ENCODE peak calls at places on chromosomes 1 and 21, in seven cellular contexts. One of them, this sample, is unnamed.

GRCh38 chr1:21647431-21648373 is 21.5 kb downstream of the RAP1GAP start:
- DNase-seq in endodermal cell: peak
- DNase-seq in neural progenitor cell: peak
- DNase-seq in fibroblast of lung: peak
- DNase-seq in astrocyte: peak
- DNase-seq in IMR-90: peak
- DNase-seq in keratinocyte: no peak
- DNase-seq in this sample: peak

GRCh38 chr1:54161495-54162168 is 8.8 kb upstream of the CDCP2 start:
- DNase-seq in endodermal cell: no peak
- DNase-seq in neural progenitor cell: no peak
- DNase-seq in fibroblast of lung: no peak
- DNase-seq in astrocyte: no peak
- DNase-seq in IMR-90: no peak
- DNase-seq in keratinocyte: no peak
- DNase-seq in this sample: no peak

GRCh38 chr1:170145061-170145460 is 698 bp upstream of the NTMT2 start:
- DNase-seq in endodermal cell: no peak
- DNase-seq in neural progenitor cell: no peak
- DNase-seq in fibroblast of lung: no peak
- DNase-seq in astrocyte: no peak
- DNase-seq in IMR-90: no peak
- DNase-seq in keratinocyte: no peak
- DNase-seq in this sample: no peak

GRCh38 chr1:59703226-59703917 is 111.4 kb upstream of the HOOK1 start:
- DNase-seq in endodermal cell: no peak
- DNase-seq in neural progenitor cell: no peak
- DNase-seq in fibroblast of lung: peak
- DNase-seq in astrocyte: peak
- DNase-seq in IMR-90: no peak
- DNase-seq in keratinocyte: no peak
- DNase-seq in this sample: peak

GRCh38 chr1:92481598-92482403 is 4.9 kb downstream of the GFI1 start:
- DNase-seq in endodermal cell: peak
- DNase-seq in neural progenitor cell: peak
- DNase-seq in fibroblast of lung: no peak
- DNase-seq in astrocyte: no peak
- DNase-seq in IMR-90: no peak
- DNase-seq in keratinocyte: no peak
- DNase-seq in this sample: peak

GRCh38 chr1:162145280-162145965 is 75.9 kb downstream of the NOS1AP start:
- DNase-seq in endodermal cell: peak
- DNase-seq in neural progenitor cell: peak
- DNase-seq in fibroblast of lung: peak
- DNase-seq in astrocyte: peak
- DNase-seq in IMR-90: no peak
- DNase-seq in keratinocyte: no peak
- DNase-seq in this sample: no peak

GRCh38 chr1:40362699-40363098 is 10.8 kb upstream of the SMAP2 start:
- DNase-seq in endodermal cell: no peak
- DNase-seq in neural progenitor cell: no peak
- DNase-seq in fibroblast of lung: peak
- DNase-seq in astrocyte: peak
- DNase-seq in IMR-90: peak
- DNase-seq in keratinocyte: no peak
- DNase-seq in this sample: no peak

GRCh38 chr1:39701092-39701460 is 9.8 kb upstream of the HPCAL4 start:
- DNase-seq in endodermal cell: peak
- DNase-seq in neural progenitor cell: no peak
- DNase-seq in fibroblast of lung: peak
- DNase-seq in astrocyte: peak
- DNase-seq in IMR-90: peak
- DNase-seq in keratinocyte: no peak
- DNase-seq in this sample: peak

GRCh38 chr1:199009447-199009846 is 370.6 kb downstream of the PTPRC start:
- DNase-seq in endodermal cell: no peak
- DNase-seq in neural progenitor cell: no peak
- DNase-seq in fibroblast of lung: no peak
- DNase-seq in astrocyte: no peak
- DNase-seq in IMR-90: no peak
- DNase-seq in keratinocyte: no peak
- DNase-seq in this sample: no peak

GRCh38 chr1:116268211-116268610 is 104.8 kb upstream of the ATP1A1 start:
- DNase-seq in endodermal cell: no peak
- DNase-seq in neural progenitor cell: no peak
- DNase-seq in fibroblast of lung: no peak
- DNase-seq in astrocyte: no peak
- DNase-seq in IMR-90: no peak
- DNase-seq in keratinocyte: peak
- DNase-seq in this sample: peak

GRCh38 chr1:39142394-39143060 is 62.0 kb upstream of the MACF1 start:
- DNase-seq in endodermal cell: peak
- DNase-seq in neural progenitor cell: peak
- DNase-seq in fibroblast of lung: peak
- DNase-seq in astrocyte: peak
- DNase-seq in IMR-90: no peak
- DNase-seq in keratinocyte: peak
- DNase-seq in this sample: peak

GRCh38 chr1:22611530-22611947 is 24.9 kb upstream of the C1QA start:
- DNase-seq in endodermal cell: peak
- DNase-seq in neural progenitor cell: peak
- DNase-seq in fibroblast of lung: peak
- DNase-seq in astrocyte: peak
- DNase-seq in IMR-90: peak
- DNase-seq in keratinocyte: peak
- DNase-seq in this sample: peak

GRCh38 chr1:26614655-26615411 is 81.0 kb upstream of the ARID1A start:
- DNase-seq in endodermal cell: no peak
- DNase-seq in neural progenitor cell: no peak
- DNase-seq in fibroblast of lung: no peak
- DNase-seq in astrocyte: no peak
- DNase-seq in IMR-90: no peak
- DNase-seq in keratinocyte: no peak
- DNase-seq in this sample: no peak

GRCh38 chr21:44891631-44892031 is 18.1 kb upstream of the PTTG1IP start:
- DNase-seq in endodermal cell: no peak
- DNase-seq in neural progenitor cell: no peak
- DNase-seq in fibroblast of lung: no peak
- DNase-seq in astrocyte: no peak
- DNase-seq in IMR-90: no peak
- DNase-seq in keratinocyte: no peak
- DNase-seq in this sample: no peak

GRCh38 chr21:33794586-33794985 is 121.0 kb downstream of the ATP5PO start:
- DNase-seq in endodermal cell: peak
- DNase-seq in neural progenitor cell: peak
- DNase-seq in fibroblast of lung: no peak
- DNase-seq in astrocyte: no peak
- DNase-seq in IMR-90: no peak
- DNase-seq in keratinocyte: no peak
- DNase-seq in this sample: no peak

GRCh38 chr1:64051801-64052200 is 151.6 kb upstream of the UBE2U start:
- DNase-seq in endodermal cell: no peak
- DNase-seq in neural progenitor cell: no peak
- DNase-seq in fibroblast of lung: peak
- DNase-seq in astrocyte: no peak
- DNase-seq in IMR-90: no peak
- DNase-seq in keratinocyte: no peak
- DNase-seq in this sample: no peak

GRCh38 chr1:166164995-166165660 is 1.7 kb downstream of the FAM78B start:
- DNase-seq in endodermal cell: peak
- DNase-seq in neural progenitor cell: peak
- DNase-seq in fibroblast of lung: peak
- DNase-seq in astrocyte: peak
- DNase-seq in IMR-90: peak
- DNase-seq in keratinocyte: no peak
- DNase-seq in this sample: peak

GRCh38 chr1:211247921-211248320 is 11.2 kb upstream of the RCOR3 start:
- DNase-seq in endodermal cell: peak
- DNase-seq in neural progenitor cell: peak
- DNase-seq in fibroblast of lung: peak
- DNase-seq in astrocyte: no peak
- DNase-seq in IMR-90: no peak
- DNase-seq in keratinocyte: no peak
- DNase-seq in this sample: peak

GRCh38 chr1:246364415-246364941 is 142.6 kb downstream of the SMYD3 start:
- DNase-seq in endodermal cell: no peak
- DNase-seq in neural progenitor cell: no peak
- DNase-seq in fibroblast of lung: peak
- DNase-seq in astrocyte: no peak
- DNase-seq in IMR-90: no peak
- DNase-seq in keratinocyte: no peak
- DNase-seq in this sample: no peak

GRCh38 chr1:32303997-32304622 is 12.2 kb downstream of the HDAC1 start:
- DNase-seq in endodermal cell: no peak
- DNase-seq in neural progenitor cell: no peak
- DNase-seq in fibroblast of lung: peak
- DNase-seq in astrocyte: peak
- DNase-seq in IMR-90: peak
- DNase-seq in keratinocyte: no peak
- DNase-seq in this sample: peak

GRCh38 chr1:86169625-86170024 is 13.1 kb upstream of the COL24A1 start:
- DNase-seq in endodermal cell: no peak
- DNase-seq in neural progenitor cell: no peak
- DNase-seq in fibroblast of lung: no peak
- DNase-seq in astrocyte: no peak
- DNase-seq in IMR-90: peak
- DNase-seq in keratinocyte: no peak
- DNase-seq in this sample: peak

GRCh38 chr1:218717611-218718010 is 372.5 kb downstream of the TGFB2 start:
- DNase-seq in endodermal cell: no peak
- DNase-seq in neural progenitor cell: no peak
- DNase-seq in fibroblast of lung: peak
- DNase-seq in astrocyte: peak
- DNase-seq in IMR-90: peak
- DNase-seq in keratinocyte: no peak
- DNase-seq in this sample: peak

GRCh38 chr1:57101171-57101570 is 135.4 kb upstream of the C8B start:
- DNase-seq in endodermal cell: no peak
- DNase-seq in neural progenitor cell: no peak
- DNase-seq in fibroblast of lung: peak
- DNase-seq in astrocyte: peak
- DNase-seq in IMR-90: peak
- DNase-seq in keratinocyte: no peak
- DNase-seq in this sample: no peak

GRCh38 chr1:57102957-57103356 is 137.1 kb upstream of the C8B start:
- DNase-seq in endodermal cell: no peak
- DNase-seq in neural progenitor cell: no peak
- DNase-seq in fibroblast of lung: no peak
- DNase-seq in astrocyte: no peak
- DNase-seq in IMR-90: no peak
- DNase-seq in keratinocyte: no peak
- DNase-seq in this sample: no peak
- H3K4me3 ChIP-seq in endodermal cell: no peak
- H3K4me3 ChIP-seq in neural progenitor cell: no peak
- H3K4me3 ChIP-seq in fibroblast of lung: no peak
- H3K4me3 ChIP-seq in astrocyte: no peak
- H3K4me3 ChIP-seq in IMR-90: no peak
- H3K4me3 ChIP-seq in keratinocyte: no peak
- H3K4me3 ChIP-seq in this sample: no peak

GRCh38 chr1:115099693-115100050 is 10.4 kb upstream of the TSPAN2 start:
- DNase-seq in endodermal cell: no peak
- DNase-seq in neural progenitor cell: no peak
- DNase-seq in fibroblast of lung: peak
- DNase-seq in astrocyte: peak
- DNase-seq in IMR-90: no peak
- DNase-seq in keratinocyte: peak
- DNase-seq in this sample: no peak

GRCh38 chr1:115098979-115099692 is 9.8 kb upstream of the TSPAN2 start:
- DNase-seq in endodermal cell: no peak
- DNase-seq in neural progenitor cell: no peak
- DNase-seq in fibroblast of lung: peak
- DNase-seq in astrocyte: peak
- DNase-seq in IMR-90: peak
- DNase-seq in keratinocyte: no peak
- DNase-seq in this sample: no peak
- H3K9ac ChIP-seq in endodermal cell: no peak
- H3K9ac ChIP-seq in neural progenitor cell: no peak
- H3K9ac ChIP-seq in fibroblast of lung: no peak
- H3K9ac ChIP-seq in astrocyte: peak
- H3K9ac ChIP-seq in IMR-90: no peak
- H3K9ac ChIP-seq in keratinocyte: peak
- H3K9ac ChIP-seq in this sample: peak

DNA sequence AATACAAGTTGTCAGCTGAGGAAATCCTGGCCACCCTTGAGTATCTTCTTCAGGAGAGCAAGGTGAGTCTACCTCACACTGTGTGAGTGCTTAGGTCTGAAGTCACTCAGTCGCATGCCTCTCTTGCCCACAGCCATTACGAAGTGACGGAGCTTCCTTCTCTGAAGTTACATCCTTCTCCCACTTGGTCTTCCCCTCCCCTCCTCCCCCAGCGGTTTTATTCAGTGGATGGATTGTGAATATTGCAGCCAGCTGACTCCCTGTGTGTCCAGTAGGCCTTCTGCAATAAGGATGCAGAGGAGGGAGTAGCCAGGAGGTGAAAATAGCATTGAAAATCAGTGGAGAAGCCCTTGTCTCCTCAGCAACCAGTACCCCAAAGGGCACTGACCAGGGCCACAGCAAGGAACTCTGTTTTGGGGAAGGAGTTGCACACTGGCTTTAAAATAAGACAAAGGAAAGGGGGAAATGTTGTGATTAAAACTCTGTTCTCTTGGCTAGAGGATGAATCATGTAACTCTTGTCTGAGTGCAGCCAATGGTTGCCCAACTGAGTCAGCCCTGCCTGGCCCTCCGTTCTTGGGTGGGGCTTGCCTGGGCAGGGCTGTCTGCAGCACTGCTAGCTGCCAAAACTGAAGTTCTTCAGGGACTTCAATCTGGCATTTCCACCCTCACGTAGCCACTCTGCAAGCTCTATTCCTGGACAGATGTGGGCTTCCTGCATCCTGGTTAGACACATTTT is 4.4 kb downstream of the S100A10 start:
- DNase-seq in endodermal cell: no peak
- DNase-seq in neural progenitor cell: no peak
- DNase-seq in fibroblast of lung: peak
- DNase-seq in astrocyte: peak
- DNase-seq in IMR-90: peak
- DNase-seq in keratinocyte: no peak
- DNase-seq in this sample: peak
- H3K4me3 ChIP-seq in endodermal cell: peak
- H3K4me3 ChIP-seq in neural progenitor cell: no peak
- H3K4me3 ChIP-seq in fibroblast of lung: peak
- H3K4me3 ChIP-seq in astrocyte: peak
- H3K4me3 ChIP-seq in IMR-90: no peak
- H3K4me3 ChIP-seq in keratinocyte: peak
- H3K4me3 ChIP-seq in this sample: peak

DNA sequence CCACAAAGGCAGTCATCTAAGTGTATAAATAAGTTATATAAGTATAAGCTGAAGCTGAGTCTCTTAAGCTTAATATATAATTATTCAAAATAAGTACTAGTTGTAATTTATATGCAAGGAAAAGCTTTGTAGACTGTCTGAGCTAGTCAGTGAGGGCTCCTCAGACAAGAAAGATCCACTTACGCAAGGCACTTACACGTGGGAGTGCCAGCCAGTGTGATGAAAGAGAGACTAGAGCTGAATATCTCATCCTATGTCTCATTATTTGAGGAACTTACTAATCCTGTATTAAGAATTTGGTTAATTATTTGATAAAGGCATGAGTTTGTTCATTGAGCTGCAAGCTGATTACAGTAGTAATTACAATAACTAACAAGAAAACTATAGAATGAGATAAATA is 146.9 kb downstream of the PDE4B start:
- DNase-seq in endodermal cell: no peak
- DNase-seq in neural progenitor cell: no peak
- DNase-seq in fibroblast of lung: no peak
- DNase-seq in astrocyte: no peak
- DNase-seq in IMR-90: peak
- DNase-seq in keratinocyte: no peak
- DNase-seq in this sample: peak
- H3K9ac ChIP-seq in endodermal cell: no peak
- H3K9ac ChIP-seq in neural progenitor cell: no peak
- H3K9ac ChIP-seq in fibroblast of lung: no peak
- H3K9ac ChIP-seq in astrocyte: no peak
- H3K9ac ChIP-seq in IMR-90: no peak
- H3K9ac ChIP-seq in keratinocyte: no peak
- H3K9ac ChIP-seq in this sample: peak

This sample was measured in adipocyte.